ENCODE peak calls at places on chromosomes 5 and 9, in nine cellular contexts. One of them, this sample, is unnamed.

GRCh38 chr9:97759611-97760288 is 62.6 kb upstream of the XPA start:
- DNase-seq in MM.1S: no peak
- DNase-seq in neural progenitor cell: no peak
- DNase-seq in OCI-LY7: no peak
- DNase-seq in SK-N-SH: no peak
- DNase-seq in GM23248: peak
- DNase-seq in HCT116: no peak
- DNase-seq in PC-3: no peak
- DNase-seq in GM23338: no peak
- DNase-seq in this sample: peak

GRCh38 chr5:67003906-67004729 is 192.5 kb downstream of the CD180 start:
- DNase-seq in neural progenitor cell: peak
- DNase-seq in OCI-LY7: peak
- DNase-seq in GM23248: peak
- DNase-seq in GM23338: peak
- DNase-seq in SK-N-SH: peak
- DNase-seq in HCT116: peak
- DNase-seq in PC-3: peak
- DNase-seq in MM.1S: peak
- DNase-seq in this sample: peak

GRCh38 chr5:142881727-142882126 is 111.5 kb downstream of the ARHGAP26 start:
- DNase-seq in HCT116: no peak
- DNase-seq in SK-N-SH: no peak
- DNase-seq in PC-3: no peak
- DNase-seq in GM23248: peak
- DNase-seq in GM23338: peak
- DNase-seq in OCI-LY7: no peak
- DNase-seq in neural progenitor cell: peak
- DNase-seq in MM.1S: no peak
- DNase-seq in this sample: no peak

GRCh38 chr9:123445981-123446610 is 90.1 kb downstream of the CRB2 start:
- DNase-seq in PC-3: no peak
- DNase-seq in SK-N-SH: no peak
- DNase-seq in OCI-LY7: no peak
- DNase-seq in GM23338: no peak
- DNase-seq in GM23248: peak
- DNase-seq in neural progenitor cell: no peak
- DNase-seq in MM.1S: no peak
- DNase-seq in HCT116: peak
- DNase-seq in this sample: no peak

GRCh38 chr5:35313296-35313695 is 83.0 kb upstream of the PRLR start:
- DNase-seq in OCI-LY7: no peak
- DNase-seq in SK-N-SH: no peak
- DNase-seq in MM.1S: no peak
- DNase-seq in GM23338: no peak
- DNase-seq in HCT116: no peak
- DNase-seq in GM23248: peak
- DNase-seq in neural progenitor cell: no peak
- DNase-seq in PC-3: peak
- DNase-seq in this sample: no peak

GRCh38 chr9:108776920-108777650 is 78.7 kb downstream of the ACTL7B start:
- DNase-seq in GM23338: peak
- DNase-seq in MM.1S: no peak
- DNase-seq in SK-N-SH: no peak
- DNase-seq in OCI-LY7: no peak
- DNase-seq in PC-3: peak
- DNase-seq in HCT116: no peak
- DNase-seq in neural progenitor cell: no peak
- DNase-seq in GM23248: peak
- DNase-seq in this sample: no peak

GRCh38 chr5:130652178-130652577 is 512.9 kb downstream of the HINT1 start:
- DNase-seq in GM23338: no peak
- DNase-seq in MM.1S: no peak
- DNase-seq in GM23248: no peak
- DNase-seq in OCI-LY7: no peak
- DNase-seq in neural progenitor cell: no peak
- DNase-seq in PC-3: peak
- DNase-seq in SK-N-SH: no peak
- DNase-seq in HCT116: peak
- DNase-seq in this sample: peak

GRCh38 chr9:124196814-124197176 is 61.0 kb upstream of the NEK6 start:
- DNase-seq in SK-N-SH: no peak
- DNase-seq in MM.1S: no peak
- DNase-seq in HCT116: no peak
- DNase-seq in GM23248: no peak
- DNase-seq in GM23338: no peak
- DNase-seq in PC-3: no peak
- DNase-seq in neural progenitor cell: no peak
- DNase-seq in OCI-LY7: no peak
- DNase-seq in this sample: no peak

GRCh38 chr5:138972230-138972629 is 97.1 kb upstream of the LRRTM2 start:
- DNase-seq in PC-3: no peak
- DNase-seq in MM.1S: no peak
- DNase-seq in neural progenitor cell: no peak
- DNase-seq in OCI-LY7: no peak
- DNase-seq in GM23248: peak
- DNase-seq in SK-N-SH: no peak
- DNase-seq in GM23338: no peak
- DNase-seq in HCT116: no peak
- DNase-seq in this sample: no peak

GRCh38 chr9:97109194-97109811 is 70.4 kb upstream of the CTSV start:
- DNase-seq in MM.1S: peak
- DNase-seq in GM23338: peak
- DNase-seq in neural progenitor cell: peak
- DNase-seq in GM23248: peak
- DNase-seq in OCI-LY7: peak
- DNase-seq in SK-N-SH: no peak
- DNase-seq in PC-3: peak
- DNase-seq in HCT116: peak
- DNase-seq in this sample: peak

GRCh38 chr9:86645303-86645702 is 291.1 kb upstream of the TUT7 start:
- DNase-seq in neural progenitor cell: peak
- DNase-seq in MM.1S: no peak
- DNase-seq in GM23338: peak
- DNase-seq in HCT116: no peak
- DNase-seq in PC-3: no peak
- DNase-seq in OCI-LY7: no peak
- DNase-seq in SK-N-SH: no peak
- DNase-seq in GM23248: no peak
- DNase-seq in this sample: no peak

GRCh38 chr5:149371296-149371962 is 7.7 kb downstream of the IL17B start:
- DNase-seq in GM23248: peak
- DNase-seq in neural progenitor cell: peak
- DNase-seq in HCT116: peak
- DNase-seq in SK-N-SH: peak
- DNase-seq in GM23338: peak
- DNase-seq in PC-3: peak
- DNase-seq in OCI-LY7: peak
- DNase-seq in MM.1S: peak
- DNase-seq in this sample: peak

GRCh38 chr9:4661165-4662095 is 664 bp upstream of the PLPP6 start:
- DNase-seq in HCT116: no peak
- DNase-seq in OCI-LY7: no peak
- DNase-seq in GM23338: no peak
- DNase-seq in SK-N-SH: no peak
- DNase-seq in PC-3: peak
- DNase-seq in GM23248: peak
- DNase-seq in neural progenitor cell: no peak
- DNase-seq in MM.1S: peak
- DNase-seq in this sample: no peak

GRCh38 chr9:133874061-133874638 is 118.0 kb downstream of the VAV2 start:
- DNase-seq in GM23248: peak
- DNase-seq in neural progenitor cell: no peak
- DNase-seq in GM23338: no peak
- DNase-seq in PC-3: peak
- DNase-seq in HCT116: peak
- DNase-seq in SK-N-SH: peak
- DNase-seq in MM.1S: no peak
- DNase-seq in OCI-LY7: no peak
- DNase-seq in this sample: peak

GRCh38 chr5:66897355-66897754 is 299.2 kb downstream of the CD180 start:
- DNase-seq in HCT116: no peak
- DNase-seq in GM23248: no peak
- DNase-seq in GM23338: no peak
- DNase-seq in PC-3: no peak
- DNase-seq in SK-N-SH: peak
- DNase-seq in OCI-LY7: no peak
- DNase-seq in MM.1S: no peak
- DNase-seq in neural progenitor cell: no peak
- DNase-seq in this sample: no peak

GRCh38 chr5:122738088-122738487 is 36.8 kb upstream of the SNX2 start:
- DNase-seq in GM23248: no peak
- DNase-seq in PC-3: peak
- DNase-seq in neural progenitor cell: no peak
- DNase-seq in OCI-LY7: no peak
- DNase-seq in HCT116: no peak
- DNase-seq in GM23338: no peak
- DNase-seq in MM.1S: no peak
- DNase-seq in SK-N-SH: no peak
- DNase-seq in this sample: no peak

GRCh38 chr5:140418862-140419520 is 17.4 kb downstream of the ANKHD1 start:
- DNase-seq in GM23248: no peak
- DNase-seq in MM.1S: no peak
- DNase-seq in GM23338: no peak
- DNase-seq in PC-3: no peak
- DNase-seq in neural progenitor cell: no peak
- DNase-seq in SK-N-SH: no peak
- DNase-seq in OCI-LY7: no peak
- DNase-seq in HCT116: no peak
- DNase-seq in this sample: no peak

DNA sequence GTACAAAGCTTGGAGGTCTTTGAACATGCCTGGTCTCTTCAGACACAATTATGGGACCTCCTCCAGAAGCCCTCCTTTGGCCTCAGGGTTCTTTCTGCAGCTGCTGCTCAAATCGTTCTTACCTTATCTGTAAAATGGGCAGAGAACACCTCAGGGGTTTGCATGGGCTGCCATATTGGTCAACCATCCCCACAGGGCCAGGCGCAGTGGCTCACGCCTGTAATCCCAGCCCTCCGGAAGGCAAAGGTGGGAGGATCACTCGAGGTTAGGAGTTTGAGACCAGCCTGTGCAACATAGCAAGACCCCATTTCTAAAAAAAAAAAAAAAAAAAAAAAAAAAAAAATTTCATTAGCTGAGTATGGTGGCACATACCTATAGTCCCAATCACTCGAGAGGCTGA is 29.1 kb upstream of the TCF7 start:
- DNase-seq in GM23338: no peak
- DNase-seq in GM23248: no peak
- DNase-seq in neural progenitor cell: no peak
- DNase-seq in SK-N-SH: no peak
- DNase-seq in PC-3: no peak
- DNase-seq in OCI-LY7: no peak
- DNase-seq in MM.1S: no peak
- DNase-seq in HCT116: no peak
- DNase-seq in this sample: no peak
- TF ChIP-seq EZH2phosphoT487 in GM23338: no peak
- TF ChIP-seq EZH2phosphoT487 in GM23248: no peak
- TF ChIP-seq EZH2phosphoT487 in neural progenitor cell: no peak
- TF ChIP-seq EZH2phosphoT487 in SK-N-SH: no peak
- TF ChIP-seq EZH2phosphoT487 in PC-3: no peak
- TF ChIP-seq EZH2phosphoT487 in OCI-LY7: no peak
- TF ChIP-seq EZH2phosphoT487 in MM.1S: no peak
- TF ChIP-seq EZH2phosphoT487 in HCT116: no peak
- TF ChIP-seq EZH2phosphoT487 in this sample: no peak

GRCh38 chr9:72675586-72675985 is 154.2 kb downstream of the TMC1 start:
- DNase-seq in MM.1S: no peak
- DNase-seq in GM23338: no peak
- DNase-seq in neural progenitor cell: no peak
- DNase-seq in PC-3: no peak
- DNase-seq in GM23248: peak
- DNase-seq in SK-N-SH: no peak
- DNase-seq in HCT116: no peak
- DNase-seq in OCI-LY7: no peak
- DNase-seq in this sample: no peak

GRCh38 chr9:72680593-72681317 is 159.3 kb downstream of the TMC1 start:
- DNase-seq in MM.1S: no peak
- DNase-seq in HCT116: no peak
- DNase-seq in GM23248: no peak
- DNase-seq in PC-3: no peak
- DNase-seq in SK-N-SH: no peak
- DNase-seq in GM23338: peak
- DNase-seq in neural progenitor cell: peak
- DNase-seq in OCI-LY7: no peak
- DNase-seq in this sample: no peak

DNA sequence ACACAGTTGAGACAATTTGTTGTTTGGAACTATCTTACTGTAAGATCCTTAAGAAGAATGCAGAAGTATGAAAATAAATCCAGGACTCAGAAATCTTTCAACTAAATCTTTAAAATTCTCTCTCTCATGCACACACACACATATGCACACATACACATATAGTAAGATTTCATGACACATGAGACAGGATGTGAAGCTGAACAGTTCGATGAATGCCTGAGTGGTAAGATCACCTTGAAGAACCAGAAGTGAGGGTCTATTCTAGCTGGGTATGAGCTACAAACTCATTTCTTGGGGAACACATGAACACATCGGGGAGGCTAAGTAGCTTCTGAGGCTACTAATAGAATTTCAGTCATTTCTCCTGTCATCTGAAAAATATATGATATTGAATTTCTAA is 153.6 kb downstream of the TMC1 start:
- DNase-seq in neural progenitor cell: no peak
- DNase-seq in PC-3: no peak
- DNase-seq in SK-N-SH: no peak
- DNase-seq in HCT116: no peak
- DNase-seq in MM.1S: no peak
- DNase-seq in GM23248: no peak
- DNase-seq in GM23338: no peak
- DNase-seq in OCI-LY7: no peak
- DNase-seq in this sample: no peak
- H3K27ac ChIP-seq in neural progenitor cell: no peak
- H3K27ac ChIP-seq in PC-3: no peak
- H3K27ac ChIP-seq in SK-N-SH: no peak
- H3K27ac ChIP-seq in HCT116: no peak
- H3K27ac ChIP-seq in MM.1S: no peak
- H3K27ac ChIP-seq in GM23248: peak
- H3K27ac ChIP-seq in GM23338: no peak
- H3K27ac ChIP-seq in OCI-LY7: no peak
- H3K27ac ChIP-seq in this sample: no peak

DNA sequence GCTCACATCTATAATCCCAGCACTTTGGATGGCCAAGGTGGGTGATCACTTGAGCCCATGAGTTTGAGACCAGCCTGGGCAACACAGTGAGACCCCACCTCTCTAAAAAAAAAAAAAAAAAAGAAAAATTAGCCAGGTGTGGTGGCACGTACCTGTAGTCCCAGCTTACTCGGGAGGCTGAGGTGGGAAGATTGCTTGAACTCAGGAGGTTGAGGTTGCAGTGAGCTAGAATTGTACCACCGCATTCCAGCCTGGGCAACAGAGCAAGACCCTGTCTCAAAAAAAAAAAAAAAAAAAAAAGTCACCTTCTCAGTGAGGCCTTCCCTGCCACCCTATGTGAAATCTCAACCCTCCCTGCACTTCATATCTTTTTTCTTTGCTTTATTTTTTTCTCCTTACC is 14.0 kb upstream of the SEPTIN8 start:
- DNase-seq in GM23248: no peak
- DNase-seq in SK-N-SH: no peak
- DNase-seq in neural progenitor cell: no peak
- DNase-seq in PC-3: no peak
- DNase-seq in HCT116: no peak
- DNase-seq in GM23338: no peak
- DNase-seq in MM.1S: no peak
- DNase-seq in OCI-LY7: no peak
- DNase-seq in this sample: no peak
- H2AFZ ChIP-seq in GM23248: no peak
- H2AFZ ChIP-seq in SK-N-SH: no peak
- H2AFZ ChIP-seq in neural progenitor cell: no peak
- H2AFZ ChIP-seq in PC-3: no peak
- H2AFZ ChIP-seq in HCT116: no peak
- H2AFZ ChIP-seq in GM23338: no peak
- H2AFZ ChIP-seq in MM.1S: no peak
- H2AFZ ChIP-seq in OCI-LY7: no peak
- H2AFZ ChIP-seq in this sample: no peak

GRCh38 chr5:18394154-18394804 is 760.0 kb downstream of the TAF11L14 start:
- DNase-seq in HCT116: no peak
- DNase-seq in SK-N-SH: peak
- DNase-seq in neural progenitor cell: peak
- DNase-seq in MM.1S: peak
- DNase-seq in PC-3: peak
- DNase-seq in GM23338: peak
- DNase-seq in GM23248: peak
- DNase-seq in OCI-LY7: peak
- DNase-seq in this sample: peak
- TF ChIP-seq EZH2phosphoT487 in HCT116: no peak
- TF ChIP-seq EZH2phosphoT487 in SK-N-SH: no peak
- TF ChIP-seq EZH2phosphoT487 in neural progenitor cell: no peak
- TF ChIP-seq EZH2phosphoT487 in MM.1S: no peak
- TF ChIP-seq EZH2phosphoT487 in PC-3: no peak
- TF ChIP-seq EZH2phosphoT487 in GM23338: no peak
- TF ChIP-seq EZH2phosphoT487 in GM23248: no peak
- TF ChIP-seq EZH2phosphoT487 in OCI-LY7: no peak
- TF ChIP-seq EZH2phosphoT487 in this sample: no peak